ENCODE peak calls at places on chromosome 11, in six cellular contexts. S is neuronal stem cell, K is H9, A is H1, T is IMR-90, N is mesenchymal stem cell. G is an unnamed sample.

GRCh38 chr11:105032495-105032894 is 2.4 kb downstream of the CASP1 start:
- DNase-seq in T (no peak), S (no peak), N (no peak), A (no peak), K (no peak), G (no peak)

GRCh38 chr11:126113515-126113957 is 50.9 kb upstream of the CDON start:
- DNase-seq in T (peak; percentile 96), S (no peak), K (no peak), A (no peak), N (peak; percentile 97), G (peak; percentile 91)

GRCh38 chr11:62145261-62145871 is 21.6 kb downstream of the INCENP start:
- DNase-seq in T (no peak), K (peak; percentile 17), S (no peak), A (no peak), N (no peak), G (no peak)

GRCh38 chr11:77212314-77213007 is 84.4 kb downstream of the MYO7A start:
- DNase-seq in T (no peak), K (no peak), S (no peak), N (no peak), A (no peak), G (peak; percentile 27)

GRCh38 chr11:101100601-101101000 is 29.0 kb downstream of the PGR start:
- DNase-seq in K (no peak), A (no peak), N (no peak), T (no peak), S (no peak), G (no peak)

GRCh38 chr11:64150481-64151239 is 15.3 kb downstream of the MACROD1 start:
- DNase-seq in K (no peak), T (no peak), S (no peak), N (no peak), A (no peak), G (no peak)

GRCh38 chr11:20161230-20161918 is 1.1 kb upstream of the DBX1 start:
- DNase-seq in A (no peak), N (peak; percentile 6), T (no peak), S (no peak), K (peak; percentile 80), G (peak; percentile 86)

GRCh38 chr11:19102521-19102900 is 14.5 kb upstream of the ZDHHC13 start:
- DNase-seq in A (no peak), K (no peak), S (no peak), T (no peak), N (no peak), G (no peak)

GRCh38 chr11:71252434-71252781 is at the start of gene SHANK2:
- DNase-seq in T (no peak), K (peak; percentile 61), A (no peak), N (no peak), S (no peak), G (peak; percentile 42)

GRCh38 chr11:19382131-19382611 is 141.4 kb upstream of the E2F8 start:
- DNase-seq in K (no peak), T (no peak), S (peak; percentile 58), A (no peak), N (no peak), G (no peak)

GRCh38 chr11:12180257-12181205 is 70.1 kb downstream of the MICAL2 start:
- DNase-seq in S (no peak), N (no peak), A (no peak), K (no peak), T (no peak), G (no peak)

GRCh38 chr11:8265681-8266241 is 2.1 kb upstream of the LMO1 start:
- DNase-seq in S (no peak), K (peak; percentile 47), A (no peak), T (no peak), N (no peak), G (peak; percentile 52)

GRCh38 chr11:9714540-9714939 is 50.7 kb downstream of the SWAP70 start:
- DNase-seq in N (no peak), T (peak; percentile 49), A (no peak), K (no peak), S (no peak), G (no peak)

GRCh38 chr11:76135491-76135890 is 70.8 kb downstream of the WNT11 start:
- DNase-seq in N (no peak), S (no peak), K (no peak), A (no peak), T (no peak), G (no peak)

GRCh38 chr11:109264128-109264527 is 157.9 kb upstream of the C11orf87 start:
- DNase-seq in K (no peak), T (no peak), N (no peak), S (no peak), A (no peak), G (no peak)

GRCh38 chr11:125233116-125233515 is 68.6 kb downstream of the PKNOX2 start:
- DNase-seq in K (no peak), T (no peak), N (no peak), S (no peak), A (no peak), G (no peak)

GRCh38 chr11:114163830-114164401 is 104.4 kb downstream of the ZBTB16 start:
- DNase-seq in S (no peak), K (no peak), N (peak; percentile 39), T (no peak), A (no peak), G (no peak)

GRCh38 chr11:130514851-130515250 is 66.4 kb downstream of the ADAMTS15 start:
- DNase-seq in T (no peak), N (no peak), K (no peak), S (no peak), A (no peak), G (no peak)
- H3K23ac ChIP-seq in T (no peak overlapping the region), N (no peak overlapping the region), K (no peak overlapping the region), S (no peak overlapping the region), A (no peak overlapping the region), G (no peak overlapping the region)

DNA sequence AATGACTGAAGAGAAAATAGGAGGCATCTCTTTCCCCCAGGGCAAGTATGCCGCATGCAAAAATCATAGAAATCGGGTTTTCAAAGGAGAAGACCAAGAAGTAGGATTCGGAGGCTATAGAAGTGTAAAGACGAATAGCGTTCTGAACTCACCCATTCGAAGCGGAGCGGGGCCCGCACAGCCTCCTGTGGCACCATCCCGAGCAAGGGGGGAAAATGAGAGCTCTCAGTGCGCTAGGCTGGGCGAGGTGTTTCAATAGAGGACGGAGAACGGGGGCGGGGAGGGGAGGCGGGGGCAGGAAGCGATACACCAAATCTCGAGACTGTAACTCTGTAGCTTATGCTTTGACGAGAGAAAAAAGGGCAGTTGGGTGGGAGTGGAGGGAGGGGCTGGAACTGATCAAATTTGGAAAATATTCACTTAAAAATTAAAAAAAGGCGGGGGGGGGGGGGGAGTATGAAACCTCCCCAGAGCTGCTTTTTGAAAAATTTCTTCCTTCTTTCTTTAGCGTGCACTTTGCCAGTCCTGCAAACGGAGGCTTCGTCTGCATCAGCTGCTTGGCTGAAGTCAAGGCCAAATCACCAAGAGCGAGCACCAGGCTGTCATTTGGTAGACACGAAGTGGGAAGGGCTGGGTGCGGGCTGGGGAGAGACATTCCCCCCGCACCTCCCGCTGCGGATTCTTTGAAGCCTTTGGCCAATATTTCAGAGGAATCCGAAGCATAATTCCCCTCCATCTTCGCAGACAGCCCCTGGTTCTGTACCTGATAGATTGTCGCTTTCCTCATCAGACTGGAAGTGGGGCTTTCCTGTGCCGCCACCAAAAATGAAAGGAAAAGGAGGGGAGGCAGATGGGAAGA is 15.6 kb downstream of the BLID start:
- DNase-seq in T (peak; percentile 68), N (peak; percentile 68), K (peak; percentile 67), A (no peak), S (no peak), G (peak; percentile 50)
- H2AK5ac ChIP-seq in T (peak overlapping the region; percentile 74), N (peak overlapping the region; percentile 76), K (no peak overlapping the region), A (no peak overlapping the region), S (no peak overlapping the region), G (no peak overlapping the region)

DNA sequence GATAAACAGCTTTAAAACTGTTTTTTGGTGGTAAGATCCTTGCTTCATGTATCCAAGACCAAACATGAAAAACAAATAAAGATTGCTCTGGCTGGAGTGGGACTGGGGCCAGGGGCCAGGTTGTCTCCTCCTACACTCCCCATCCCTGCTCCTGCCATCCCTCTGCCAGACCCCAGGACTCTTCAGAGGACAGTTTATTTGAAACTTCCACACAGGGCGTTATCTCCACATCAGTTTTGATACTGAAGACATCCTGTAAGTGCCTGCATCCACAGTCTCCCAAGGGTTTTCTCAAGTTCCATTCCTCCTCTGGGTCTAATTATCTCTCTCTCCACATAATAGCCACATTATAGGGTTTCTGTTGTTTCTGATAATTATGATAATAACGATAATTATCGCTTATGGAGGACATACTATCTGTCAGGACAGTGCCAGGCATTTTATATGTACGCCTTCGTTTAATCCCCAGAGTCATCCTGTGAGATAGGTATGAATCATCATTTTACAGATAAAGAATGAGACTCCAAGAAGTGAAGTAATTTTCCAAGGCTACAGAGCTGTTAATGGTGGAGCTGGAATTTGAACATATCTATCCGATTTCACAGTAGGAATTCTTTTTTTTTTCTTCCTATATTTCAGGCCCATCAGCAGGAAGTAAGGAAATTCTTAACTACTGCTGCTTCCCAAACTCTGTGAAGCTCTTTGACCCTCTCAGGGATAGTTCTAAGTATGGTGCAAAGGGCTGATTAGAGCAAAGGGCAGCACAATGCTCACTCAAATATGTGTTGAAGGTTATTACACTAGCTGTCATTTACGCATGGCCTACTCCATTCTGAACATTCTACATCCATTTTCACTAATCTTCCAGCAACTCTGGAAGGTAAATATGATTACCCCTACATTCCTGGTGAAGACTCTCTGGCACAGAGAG is 488.0 kb upstream of the CCDC90B start:
- DNase-seq in K (no peak), T (peak; percentile 27), A (no peak), S (no peak), N (peak; percentile 24), G (peak; percentile 53)
- H3K23ac ChIP-seq in K (no peak overlapping the region), T (no peak overlapping the region), A (no peak overlapping the region), S (no peak overlapping the region), N (no peak overlapping the region), G (no peak overlapping the region)

GRCh38 chr11:93017821-93018690 is 48.6 kb downstream of the MTNR1B start:
- DNase-seq in A (no peak), K (no peak), N (no peak), T (no peak), S (no peak), G (peak; percentile 93)
- H2AK5ac ChIP-seq in A (no peak overlapping the region), K (no peak overlapping the region), N (no peak overlapping the region), T (peak overlapping the region; percentile 67), S (peak overlapping the region; percentile 14), G (no peak overlapping the region)

DNA sequence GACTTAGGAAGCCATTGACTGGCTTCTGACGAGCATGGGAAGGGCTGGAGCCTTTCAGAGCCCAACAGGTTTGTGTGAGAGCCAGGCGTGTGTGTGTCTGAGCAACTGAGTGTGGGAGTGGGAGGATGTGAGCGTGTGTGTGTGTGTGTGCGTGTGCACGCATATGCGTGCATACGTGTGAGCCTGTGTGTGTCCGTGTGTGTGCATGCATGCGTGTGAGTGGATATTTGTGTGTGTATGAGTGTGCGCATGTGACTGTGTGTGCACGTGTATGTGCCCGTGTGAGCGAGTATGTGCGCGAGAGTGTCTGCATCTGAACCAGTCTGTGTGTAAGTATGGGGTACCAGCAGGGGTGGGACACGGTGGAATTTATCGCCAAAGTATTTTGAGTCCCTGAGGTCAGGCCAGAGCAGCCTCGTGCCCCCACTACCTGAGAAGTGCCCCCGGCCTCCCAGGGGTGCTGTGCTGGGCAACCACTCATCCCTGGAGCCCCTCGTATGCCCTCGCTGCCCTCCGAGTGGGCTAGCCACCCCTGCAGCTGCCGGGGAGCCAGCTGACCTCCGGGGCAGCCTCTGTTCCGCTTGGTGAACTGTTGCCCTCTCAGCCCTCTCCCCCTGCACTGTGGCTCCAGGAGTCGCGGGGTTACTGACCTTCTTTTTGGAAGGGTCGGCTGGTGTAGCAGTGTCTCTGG is 38.5 kb downstream of the LRP5 start:
- DNase-seq in A (no peak), S (no peak), K (no peak), T (no peak), N (no peak), G (no peak)
- H3K23ac ChIP-seq in A (no peak overlapping the region), S (no peak overlapping the region), K (no peak overlapping the region), T (no peak overlapping the region), N (no peak overlapping the region), G (no peak overlapping the region)